ENCODE peak calls at places on chromosome 13, in seven cellular contexts. One of them, this sample, is unnamed. For H3K36me3, the result is how much of the 10 kb centered on the place peaks cover.

GRCh38 chr13:101838305-101838835 is 385.9 kb downstream of the ITGBL1 start:
- DNase-seq in brain microvascular endothelial cell: no peak
- DNase-seq in psoas muscle: no peak
- DNase-seq in aorta: no peak
- DNase-seq in CD8-positive, alpha-beta memory T cell: no peak
- DNase-seq in CD4-positive, CD25-positive, alpha-beta regulatory T cell: no peak
- DNase-seq in transverse colon: no peak
- DNase-seq in this sample: no peak

GRCh38 chr13:35700661-35701060 is 224.2 kb upstream of the MAB21L1 start:
- DNase-seq in brain microvascular endothelial cell: peak
- DNase-seq in psoas muscle: no peak
- DNase-seq in aorta: no peak
- DNase-seq in CD8-positive, alpha-beta memory T cell: no peak
- DNase-seq in CD4-positive, CD25-positive, alpha-beta regulatory T cell: no peak
- DNase-seq in transverse colon: no peak
- DNase-seq in this sample: no peak

GRCh38 chr13:56314755-56315154 is 826.0 kb upstream of the PRR20A start:
- DNase-seq in brain microvascular endothelial cell: no peak
- DNase-seq in psoas muscle: no peak
- DNase-seq in aorta: no peak
- DNase-seq in CD8-positive, alpha-beta memory T cell: no peak
- DNase-seq in CD4-positive, CD25-positive, alpha-beta regulatory T cell: no peak
- DNase-seq in transverse colon: no peak
- DNase-seq in this sample: no peak

GRCh38 chr13:111978536-111978935 is 88.4 kb upstream of the SOX1 start:
- DNase-seq in brain microvascular endothelial cell: no peak
- DNase-seq in psoas muscle: no peak
- DNase-seq in aorta: no peak
- DNase-seq in CD8-positive, alpha-beta memory T cell: no peak
- DNase-seq in CD4-positive, CD25-positive, alpha-beta regulatory T cell: no peak
- DNase-seq in transverse colon: no peak
- DNase-seq in this sample: no peak

GRCh38 chr13:52652980-52653303 is 306 bp downstream of the SUGT1 start:
- DNase-seq in brain microvascular endothelial cell: no peak
- DNase-seq in psoas muscle: no peak
- DNase-seq in aorta: peak
- DNase-seq in CD8-positive, alpha-beta memory T cell: no peak
- DNase-seq in CD4-positive, CD25-positive, alpha-beta regulatory T cell: no peak
- DNase-seq in transverse colon: no peak
- DNase-seq in this sample: no peak

GRCh38 chr13:52024481-52024880 is at the start of gene UTP14C:
- DNase-seq in brain microvascular endothelial cell: no peak
- DNase-seq in psoas muscle: no peak
- DNase-seq in aorta: no peak
- DNase-seq in CD8-positive, alpha-beta memory T cell: no peak
- DNase-seq in CD4-positive, CD25-positive, alpha-beta regulatory T cell: no peak
- DNase-seq in transverse colon: no peak
- DNase-seq in this sample: no peak

GRCh38 chr13:111567637-111568036 is 247.2 kb downstream of the TEX29 start:
- DNase-seq in brain microvascular endothelial cell: no peak
- DNase-seq in psoas muscle: no peak
- DNase-seq in aorta: peak
- DNase-seq in CD8-positive, alpha-beta memory T cell: no peak
- DNase-seq in CD4-positive, CD25-positive, alpha-beta regulatory T cell: no peak
- DNase-seq in transverse colon: no peak
- DNase-seq in this sample: no peak

GRCh38 chr13:26973946-26974345 is 197.7 kb downstream of the USP12 start:
- DNase-seq in brain microvascular endothelial cell: no peak
- DNase-seq in psoas muscle: no peak
- DNase-seq in aorta: no peak
- DNase-seq in CD8-positive, alpha-beta memory T cell: no peak
- DNase-seq in CD4-positive, CD25-positive, alpha-beta regulatory T cell: no peak
- DNase-seq in transverse colon: no peak
- DNase-seq in this sample: no peak

GRCh38 chr13:105762096-105762495 is 773.4 kb downstream of the EFNB2 start:
- DNase-seq in brain microvascular endothelial cell: no peak
- DNase-seq in psoas muscle: no peak
- DNase-seq in aorta: no peak
- DNase-seq in CD8-positive, alpha-beta memory T cell: no peak
- DNase-seq in CD4-positive, CD25-positive, alpha-beta regulatory T cell: no peak
- DNase-seq in transverse colon: no peak
- DNase-seq in this sample: no peak

GRCh38 chr13:66154981-66155380 is 1075.2 kb downstream of the PCDH9 start:
- DNase-seq in brain microvascular endothelial cell: no peak
- DNase-seq in psoas muscle: no peak
- DNase-seq in aorta: no peak
- DNase-seq in CD8-positive, alpha-beta memory T cell: no peak
- DNase-seq in CD4-positive, CD25-positive, alpha-beta regulatory T cell: no peak
- DNase-seq in transverse colon: no peak
- DNase-seq in this sample: no peak

DNA sequence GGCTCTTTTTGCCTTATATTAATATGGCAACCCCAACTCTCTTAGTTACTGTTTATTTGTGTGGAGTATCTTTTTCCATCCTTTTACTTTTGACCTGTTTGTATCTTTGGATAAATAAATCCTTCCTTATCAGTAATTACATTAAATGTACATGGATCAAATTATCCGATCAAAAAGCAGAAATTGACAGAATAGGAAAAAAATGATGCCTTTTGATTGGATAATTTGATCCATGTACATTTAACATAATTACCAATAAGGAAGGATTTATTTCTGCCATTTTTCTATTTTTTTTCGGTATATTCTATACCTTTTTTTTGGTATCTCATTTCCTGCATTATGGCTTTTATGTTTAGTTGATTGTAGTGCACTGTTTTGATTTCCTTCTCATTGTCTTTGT is 57.2 kb downstream of the ZMYM2 start:
- DNase-seq in brain microvascular endothelial cell: no peak
- DNase-seq in psoas muscle: no peak
- DNase-seq in aorta: no peak
- DNase-seq in CD8-positive, alpha-beta memory T cell: no peak
- DNase-seq in CD4-positive, CD25-positive, alpha-beta regulatory T cell: no peak
- DNase-seq in transverse colon: no peak
- DNase-seq in this sample: no peak
- H3K36me3 ChIP-seq in brain microvascular endothelial cell: under half
- H3K36me3 ChIP-seq in psoas muscle: under half
- H3K36me3 ChIP-seq in aorta: under half
- H3K36me3 ChIP-seq in CD8-positive, alpha-beta memory T cell: under half
- H3K36me3 ChIP-seq in CD4-positive, CD25-positive, alpha-beta regulatory T cell: half or more
- H3K36me3 ChIP-seq in transverse colon: under half
- H3K36me3 ChIP-seq in this sample: under half

GRCh38 chr13:45849408-45849807 is 2.1 kb downstream of the SIAH3 start:
- DNase-seq in brain microvascular endothelial cell: no peak
- DNase-seq in psoas muscle: no peak
- DNase-seq in aorta: no peak
- DNase-seq in CD8-positive, alpha-beta memory T cell: no peak
- DNase-seq in CD4-positive, CD25-positive, alpha-beta regulatory T cell: no peak
- DNase-seq in transverse colon: no peak
- DNase-seq in this sample: no peak

GRCh38 chr13:45847554-45848224 is 3.9 kb downstream of the SIAH3 start:
- DNase-seq in brain microvascular endothelial cell: peak
- DNase-seq in psoas muscle: no peak
- DNase-seq in aorta: no peak
- DNase-seq in CD8-positive, alpha-beta memory T cell: peak
- DNase-seq in CD4-positive, CD25-positive, alpha-beta regulatory T cell: peak
- DNase-seq in transverse colon: peak
- DNase-seq in this sample: no peak

GRCh38 chr13:45846681-45847080 is 4.9 kb downstream of the SIAH3 start:
- DNase-seq in brain microvascular endothelial cell: no peak
- DNase-seq in psoas muscle: no peak
- DNase-seq in aorta: no peak
- DNase-seq in CD8-positive, alpha-beta memory T cell: no peak
- DNase-seq in CD4-positive, CD25-positive, alpha-beta regulatory T cell: no peak
- DNase-seq in transverse colon: no peak
- DNase-seq in this sample: no peak

GRCh38 chr13:45851171-45851889 is at the start of gene SIAH3:
- DNase-seq in brain microvascular endothelial cell: peak
- DNase-seq in psoas muscle: no peak
- DNase-seq in aorta: no peak
- DNase-seq in CD8-positive, alpha-beta memory T cell: peak
- DNase-seq in CD4-positive, CD25-positive, alpha-beta regulatory T cell: no peak
- DNase-seq in transverse colon: no peak
- DNase-seq in this sample: no peak

DNA sequence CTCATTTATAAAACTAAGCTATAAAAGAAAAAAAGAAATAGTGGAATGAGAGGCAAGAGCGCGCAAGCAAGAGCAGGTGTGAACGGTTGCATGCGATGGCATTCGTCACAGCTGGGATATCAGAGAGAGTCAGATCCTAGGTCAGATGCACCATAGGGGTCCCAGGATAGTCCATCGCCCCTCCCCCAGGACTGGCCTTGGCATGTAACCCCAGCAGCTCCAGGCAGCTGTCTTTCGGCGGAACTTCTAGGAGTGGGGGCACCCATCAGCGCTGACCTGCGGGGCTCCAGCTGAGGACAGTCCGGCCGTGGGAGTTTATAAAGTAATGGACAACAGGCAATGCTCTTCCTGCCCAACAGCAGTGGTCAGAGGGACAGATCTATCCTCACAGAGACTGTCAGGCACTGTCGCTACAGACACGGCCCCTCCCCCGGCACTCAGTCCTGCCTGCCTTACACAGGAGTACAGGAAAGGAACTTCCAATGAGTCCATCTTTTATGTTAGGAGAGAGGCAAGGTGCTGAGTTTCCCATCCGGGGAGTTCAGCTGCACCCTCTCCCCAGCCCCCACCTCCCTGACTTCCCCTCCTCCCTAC is 1.4 kb downstream of the SIAH3 start:
- DNase-seq in brain microvascular endothelial cell: no peak
- DNase-seq in psoas muscle: no peak
- DNase-seq in aorta: no peak
- DNase-seq in CD8-positive, alpha-beta memory T cell: no peak
- DNase-seq in CD4-positive, CD25-positive, alpha-beta regulatory T cell: no peak
- DNase-seq in transverse colon: no peak
- DNase-seq in this sample: no peak
- H3K4me3 ChIP-seq in brain microvascular endothelial cell: no peak
- H3K4me3 ChIP-seq in psoas muscle: peak
- H3K4me3 ChIP-seq in aorta: no peak
- H3K4me3 ChIP-seq in CD8-positive, alpha-beta memory T cell: peak
- H3K4me3 ChIP-seq in CD4-positive, CD25-positive, alpha-beta regulatory T cell: no peak
- H3K4me3 ChIP-seq in transverse colon: no peak
- H3K4me3 ChIP-seq in this sample: no peak

GRCh38 chr13:110416131-110416584 is 109.1 kb downstream of the COL4A2 start:
- DNase-seq in brain microvascular endothelial cell: no peak
- DNase-seq in psoas muscle: no peak
- DNase-seq in aorta: no peak
- DNase-seq in CD8-positive, alpha-beta memory T cell: no peak
- DNase-seq in CD4-positive, CD25-positive, alpha-beta regulatory T cell: no peak
- DNase-seq in transverse colon: no peak
- DNase-seq in this sample: no peak
- H3K27ac ChIP-seq in brain microvascular endothelial cell: peak
- H3K27ac ChIP-seq in psoas muscle: peak
- H3K27ac ChIP-seq in aorta: peak
- H3K27ac ChIP-seq in CD8-positive, alpha-beta memory T cell: no peak
- H3K27ac ChIP-seq in CD4-positive, CD25-positive, alpha-beta regulatory T cell: no peak
- H3K27ac ChIP-seq in transverse colon: peak
- H3K27ac ChIP-seq in this sample: peak

GRCh38 chr13:113457510-113457909 is 4.2 kb upstream of the ADPRHL1 start:
- DNase-seq in brain microvascular endothelial cell: no peak
- DNase-seq in psoas muscle: peak
- DNase-seq in aorta: no peak
- DNase-seq in CD8-positive, alpha-beta memory T cell: no peak
- DNase-seq in CD4-positive, CD25-positive, alpha-beta regulatory T cell: no peak
- DNase-seq in transverse colon: no peak
- DNase-seq in this sample: no peak
- H3K36me3 ChIP-seq in brain microvascular endothelial cell: under half
- H3K36me3 ChIP-seq in psoas muscle: under half
- H3K36me3 ChIP-seq in aorta: under half
- H3K36me3 ChIP-seq in CD8-positive, alpha-beta memory T cell: under half
- H3K36me3 ChIP-seq in CD4-positive, CD25-positive, alpha-beta regulatory T cell: under half
- H3K36me3 ChIP-seq in transverse colon: under half
- H3K36me3 ChIP-seq in this sample: under half

DNA sequence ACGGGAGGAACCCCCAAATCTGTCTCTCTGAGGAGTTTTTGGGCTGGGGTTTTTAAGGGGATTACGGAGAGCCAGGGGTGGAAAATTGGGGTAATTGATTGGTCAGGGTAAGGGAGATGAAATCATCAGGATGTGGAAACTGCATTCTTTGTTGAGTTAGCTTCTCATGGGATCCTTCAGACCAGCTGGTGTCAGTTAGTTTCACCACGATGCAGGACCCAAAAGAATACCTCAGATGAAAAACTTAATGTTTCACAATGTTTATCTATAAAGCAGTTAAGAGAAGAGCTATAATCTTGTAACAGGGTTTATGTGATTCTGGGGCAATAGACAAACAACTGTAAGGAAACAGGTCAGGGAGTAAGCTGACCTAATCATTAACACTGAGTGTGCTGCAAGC is 230.8 kb downstream of the POU4F1 start:
- DNase-seq in brain microvascular endothelial cell: no peak
- DNase-seq in psoas muscle: no peak
- DNase-seq in aorta: no peak
- DNase-seq in CD8-positive, alpha-beta memory T cell: no peak
- DNase-seq in CD4-positive, CD25-positive, alpha-beta regulatory T cell: no peak
- DNase-seq in transverse colon: no peak
- DNase-seq in this sample: no peak
- H3K4me3 ChIP-seq in brain microvascular endothelial cell: no peak
- H3K4me3 ChIP-seq in psoas muscle: no peak
- H3K4me3 ChIP-seq in aorta: no peak
- H3K4me3 ChIP-seq in CD8-positive, alpha-beta memory T cell: no peak
- H3K4me3 ChIP-seq in CD4-positive, CD25-positive, alpha-beta regulatory T cell: no peak
- H3K4me3 ChIP-seq in transverse colon: no peak
- H3K4me3 ChIP-seq in this sample: no peak

GRCh38 chr13:50917572-50917971 is 8.0 kb downstream of the RNASEH2B start:
- DNase-seq in brain microvascular endothelial cell: no peak
- DNase-seq in psoas muscle: no peak
- DNase-seq in aorta: no peak
- DNase-seq in CD8-positive, alpha-beta memory T cell: no peak
- DNase-seq in CD4-positive, CD25-positive, alpha-beta regulatory T cell: no peak
- DNase-seq in transverse colon: no peak
- DNase-seq in this sample: no peak

GRCh38 chr13:50919291-50919690 is 9.7 kb downstream of the RNASEH2B start:
- DNase-seq in brain microvascular endothelial cell: no peak
- DNase-seq in psoas muscle: no peak
- DNase-seq in aorta: no peak
- DNase-seq in CD8-positive, alpha-beta memory T cell: no peak
- DNase-seq in CD4-positive, CD25-positive, alpha-beta regulatory T cell: no peak
- DNase-seq in transverse colon: no peak
- DNase-seq in this sample: no peak

GRCh38 chr13:50924025-50924424 is 14.4 kb downstream of the RNASEH2B start:
- DNase-seq in brain microvascular endothelial cell: no peak
- DNase-seq in psoas muscle: no peak
- DNase-seq in aorta: no peak
- DNase-seq in CD8-positive, alpha-beta memory T cell: no peak
- DNase-seq in CD4-positive, CD25-positive, alpha-beta regulatory T cell: no peak
- DNase-seq in transverse colon: no peak
- DNase-seq in this sample: no peak

GRCh38 chr13:50923272-50923671 is 13.7 kb downstream of the RNASEH2B start:
- DNase-seq in brain microvascular endothelial cell: no peak
- DNase-seq in psoas muscle: no peak
- DNase-seq in aorta: no peak
- DNase-seq in CD8-positive, alpha-beta memory T cell: no peak
- DNase-seq in CD4-positive, CD25-positive, alpha-beta regulatory T cell: no peak
- DNase-seq in transverse colon: no peak
- DNase-seq in this sample: no peak

DNA sequence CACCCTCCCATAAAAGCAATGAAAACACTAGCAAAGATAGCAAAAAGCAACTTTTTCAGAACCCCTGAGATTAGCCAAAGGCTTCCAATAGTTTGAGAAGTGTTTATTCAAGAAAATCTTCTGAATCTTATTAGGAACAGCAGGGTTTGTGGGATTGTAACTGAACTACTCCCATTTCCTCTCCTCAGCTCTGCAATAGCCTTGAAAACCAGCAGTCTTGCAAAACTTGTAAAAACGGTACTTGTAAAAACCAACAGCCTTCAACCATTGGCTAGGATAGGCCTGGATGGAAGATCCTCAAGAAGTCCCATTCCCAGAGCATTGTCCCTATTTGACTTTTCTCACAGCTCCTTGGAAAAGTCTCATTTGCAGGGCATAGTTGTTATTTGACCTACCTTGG is 12.1 kb downstream of the RNASEH2B start:
- DNase-seq in brain microvascular endothelial cell: no peak
- DNase-seq in psoas muscle: no peak
- DNase-seq in aorta: no peak
- DNase-seq in CD8-positive, alpha-beta memory T cell: no peak
- DNase-seq in CD4-positive, CD25-positive, alpha-beta regulatory T cell: no peak
- DNase-seq in transverse colon: no peak
- DNase-seq in this sample: no peak
- H3K27ac ChIP-seq in brain microvascular endothelial cell: no peak
- H3K27ac ChIP-seq in psoas muscle: no peak
- H3K27ac ChIP-seq in aorta: no peak
- H3K27ac ChIP-seq in CD8-positive, alpha-beta memory T cell: no peak
- H3K27ac ChIP-seq in CD4-positive, CD25-positive, alpha-beta regulatory T cell: no peak
- H3K27ac ChIP-seq in transverse colon: no peak
- H3K27ac ChIP-seq in this sample: no peak